ENCODE peak calls at places on chromosomes 12 and 14, in five cellular contexts. K is tibial artery, N is H9, V is left lung, Z is spleen. T is an unnamed sample.

GRCh38 chr12:58502236-58502635 is 418.1 kb downstream of the LRIG3 start:
- DNase-seq in V (no peak), K (no peak), Z (no peak), N (no peak), T (no peak)

GRCh38 chr12:122235741-122236140 is 9.9 kb upstream of the DIABLO start:
- DNase-seq in V (no peak), Z (no peak), N (no peak), K (no peak), T (no peak)

GRCh38 chr12:106238146-106238545 is 9.7 kb downstream of the CKAP4 start:
- DNase-seq in V (no peak), Z (no peak), N (peak; percentile 45), K (no peak), T (no peak)

GRCh38 chr12:93624595-93625294 is 52.3 kb downstream of the SOCS2 start:
- DNase-seq in V (no peak), K (no peak), Z (no peak), N (peak; percentile 5), T (no peak)

GRCh38 chr12:121573949-121574520 is 6.8 kb downstream of the KDM2B start:
- DNase-seq in N (no peak), Z (no peak), K (no peak), V (no peak), T (no peak)

GRCh38 chr12:111122458-111122878 is 202.1 kb upstream of the MYL2 start:
- DNase-seq in K (no peak), V (no peak), N (no peak), Z (no peak), T (no peak)

GRCh38 chr12:28217805-28218204 is 27.5 kb downstream of the CCDC91 start:
- DNase-seq in Z (no peak), V (no peak), K (no peak), N (no peak), T (no peak)

GRCh38 chr12:12224240-12224940 is 42.5 kb downstream of the LRP6 start:
- DNase-seq in K (no peak), N (no peak), V (no peak), Z (no peak), T (no peak)

GRCh38 chr12:7129647-7130536 is at the start of gene CLSTN3:
- DNase-seq in Z (peak; percentile 92), V (peak; percentile 80), N (peak; percentile 96), K (peak; percentile 89), T (peak; percentile 77)

GRCh38 chr14:24674204-24674970 is 40.4 kb upstream of the GZMB start:
- DNase-seq in K (no peak), V (no peak), N (no peak), Z (no peak), T (no peak)

GRCh38 chr14:65792208-65792905 is 379.8 kb downstream of the FUT8 start:
- DNase-seq in N (no peak), V (no peak), K (no peak), Z (no peak), T (no peak)

GRCh38 chr12:102680296-102680695 is 199.9 kb upstream of the IGF1 start:
- DNase-seq in K (no peak), N (no peak), V (no peak), Z (no peak), T (no peak)

GRCh38 chr12:91144053-91144452 is 32.8 kb upstream of the LUM start:
- DNase-seq in V (no peak), Z (no peak), N (no peak), K (no peak), T (no peak)

GRCh38 chr14:69880851-69881250 is 1.6 kb downstream of the SMOC1 start:
- DNase-seq in V (no peak), K (no peak), Z (no peak), N (no peak), T (no peak)

GRCh38 chr12:116528498-116528897 is 30.7 kb upstream of the MAP1LC3B2 start:
- DNase-seq in N (no peak), K (no peak), V (no peak), Z (no peak), T (no peak)

GRCh38 chr12:105598032-105598431 is 267.5 kb downstream of the C12orf75 start:
- DNase-seq in N (no peak), K (no peak), Z (no peak), V (no peak), T (no peak)

GRCh38 chr12:124713436-124714082 is 146.1 kb upstream of the NCOR2 start:
- DNase-seq in Z (no peak), K (peak; percentile 67), N (no peak), V (no peak), T (peak; percentile 46)

GRCh38 chr14:77630111-77630510 is 13.7 kb upstream of the SPTLC2 start:
- DNase-seq in N (no peak), K (no peak), Z (no peak), V (no peak), T (no peak)

GRCh38 chr14:87877877-87878276 is 115.1 kb downstream of the GALC start:
- DNase-seq in K (no peak), V (no peak), N (no peak), Z (no peak), T (no peak)

GRCh38 chr12:32273063-32273521 is 126.3 kb upstream of the FGD4 start:
- DNase-seq in K (no peak), N (no peak), Z (no peak), V (no peak), T (no peak)

GRCh38 chr12:92769124-92769901 is 66.5 kb downstream of the PLEKHG7 start:
- DNase-seq in V (no peak), K (no peak), N (no peak), Z (no peak), T (no peak)

GRCh38 chr12:4816776-4817530 is 92.8 kb upstream of the KCNA1 start:
- DNase-seq in N (no peak), V (no peak), K (no peak), Z (no peak), T (no peak)

GRCh38 chr12:57211791-57212700 is 4.5 kb upstream of the NXPH4 start:
- DNase-seq in N (no peak), V (no peak), Z (no peak), K (no peak), T (no peak)

GRCh38 chr12:127169321-127170270 is 1097.4 kb upstream of the TMEM132C start:
- DNase-seq in Z (no peak), V (no peak), N (no peak), K (no peak), T (no peak)

GRCh38 chr14:72603639-72604038 is 290.3 kb downstream of the DPF3 start:
- DNase-seq in N (no peak), K (no peak), Z (no peak), V (no peak), T (no peak)

GRCh38 chr14:77143071-77143470 is 1.5 kb upstream of the ZDHHC22 start:
- DNase-seq in K (peak; percentile 10), V (no peak), N (no peak), Z (peak; percentile 48), T (no peak)

GRCh38 chr12:80157640-80158039 is 58.3 kb downstream of the OTOGL start:
- DNase-seq in N (no peak), K (no peak), Z (no peak), V (no peak), T (no peak)

GRCh38 chr14:36167431-36167830 is 9.1 kb downstream of the PTCSC3 start:
- DNase-seq in Z (no peak), K (no peak), V (no peak), N (no peak), T (no peak)

GRCh38 chr14:104280902-104281767 is 142.7 kb downstream of the KIF26A start:
- DNase-seq in N (peak; percentile 20), Z (peak; percentile 63), V (peak; percentile 23), K (peak; percentile 48), T (peak; percentile 2)

GRCh38 chr14:41913398-41913797 is 306.7 kb downstream of the LRFN5 start:
- DNase-seq in K (no peak), Z (no peak), N (no peak), V (no peak), T (no peak)

GRCh38 chr12:123961585-123961984 is 11.0 kb downstream of the CCDC92 start:
- DNase-seq in Z (no peak), K (no peak), V (no peak), N (no peak), T (no peak)

GRCh38 chr14:66074546-66074945 is 411.6 kb upstream of the CCDC196 start:
- DNase-seq in Z (no peak), V (no peak), N (no peak), K (no peak), T (no peak)

DNA sequence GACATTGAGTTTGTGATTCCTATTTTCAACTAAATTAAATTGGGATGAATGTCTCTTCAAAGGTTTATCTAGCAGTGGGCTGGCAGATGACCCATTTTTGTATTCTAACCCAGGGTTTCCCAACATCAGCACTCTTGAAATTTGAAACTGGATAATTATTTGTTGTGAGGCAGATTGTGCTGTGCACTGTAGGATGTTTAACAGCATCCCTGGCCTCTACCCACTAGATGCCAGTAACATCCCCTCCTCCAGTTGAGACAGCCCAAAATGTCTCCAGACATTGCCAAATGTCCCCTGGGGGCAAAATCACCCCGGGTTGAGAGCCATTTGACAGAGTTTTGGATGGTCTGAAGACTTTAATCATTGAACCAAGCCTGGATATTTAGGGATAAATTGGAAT is 11.1 kb downstream of the DAAM1 start:
- DNase-seq in K (no peak), V (no peak), N (no peak), Z (no peak), T (no peak)
- TF ChIP-seq CTCF in K (no peak), V (no peak), N (no peak), Z (no peak), T (no peak)

GRCh38 chr12:54355104-54355815 is 9.0 kb downstream of the GPR84 start:
- DNase-seq in Z (no peak), V (no peak), K (no peak), N (peak; percentile 50), T (no peak)
- TF ChIP-seq CTCF in Z (no peak), V (no peak), K (no peak), N (peak; percentile 42), T (no peak)

DNA sequence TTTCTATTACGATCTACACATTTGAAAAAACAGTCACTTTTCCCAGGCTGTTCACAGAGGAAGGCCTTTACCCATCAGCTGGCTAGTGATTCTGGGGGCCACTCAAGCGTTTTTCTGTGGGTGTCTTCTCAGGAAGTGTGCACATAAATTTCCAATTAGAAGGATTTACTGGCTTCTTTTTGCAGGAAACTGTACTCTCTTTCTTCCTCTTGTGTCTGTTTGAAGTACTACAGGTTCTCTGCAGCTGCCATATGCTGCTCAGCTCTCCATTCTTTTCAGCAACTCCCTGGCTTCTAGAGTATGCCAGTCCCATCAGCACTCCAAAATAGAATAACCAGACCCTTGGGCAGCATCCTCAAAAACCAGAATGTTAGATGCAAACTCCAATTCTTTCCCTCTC is 110.4 kb upstream of the NAV3 start:
- DNase-seq in K (no peak), N (no peak), V (no peak), Z (no peak), T (no peak)
- TF ChIP-seq CTCF in K (no peak), N (peak; percentile 53), V (no peak), Z (no peak), T (no peak)

GRCh38 chr14:79543966-79544365 is 667.3 kb downstream of the DIO2 start:
- DNase-seq in K (no peak), N (peak; percentile 47), Z (no peak), V (no peak), T (no peak)
- TF ChIP-seq CTCF in K (no peak), N (peak; percentile 95), Z (no peak), V (peak; percentile 16), T (no peak)